ENCODE peak calls at places on chromosomes 11 and 22, in ten cellular contexts. N is fibroblast of villous mesenchyme, D is cardiac muscle cell, S is epithelial cell of esophagus, P is sigmoid colon, F is astrocyte of the spinal cord, G is dorsolateral prefrontal cortex, U is A549, L is SK-N-SH, M is ovary. E is an unnamed sample.

GRCh38 chr11:15176646-15177163 is 62.0 kb downstream of the INSC start:
- DNase-seq in N (no peak), D (no peak), S (no peak), P (no peak), F (no peak), G (no peak), U (no peak), L (no peak), M (no peak), E (no peak)

GRCh38 chr11:122077459-122077858 is 38.6 kb downstream of the BLID start:
- DNase-seq in N (no peak), D (no peak), S (no peak), P (no peak), F (no peak), G (peak), U (no peak), L (no peak), M (no peak), E (no peak)

GRCh38 chr22:32331918-32332725 is 25.5 kb upstream of the RFPL3 start:
- DNase-seq in N (no peak), D (no peak), S (no peak), P (no peak), F (no peak), G (no peak), U (no peak), L (no peak), M (no peak), E (no peak)

GRCh38 chr11:64239662-64240466 is 1.0 kb upstream of the FKBP2 start:
- DNase-seq in N (no peak), D (no peak), S (no peak), P (no peak), F (no peak), G (no peak), U (no peak), L (no peak), M (no peak), E (no peak)

GRCh38 chr22:46019351-46019750 is 42.4 kb upstream of the WNT7B start:
- DNase-seq in N (no peak), D (no peak), S (no peak), P (no peak), F (no peak), G (no peak), U (peak), L (no peak), M (peak), E (no peak)

GRCh38 chr22:22040472-22040871 is 57.9 kb upstream of the TOP3B start:
- DNase-seq in N (no peak), D (no peak), S (no peak), P (no peak), F (no peak), G (no peak), U (no peak), L (no peak), M (no peak), E (no peak)

GRCh38 chr11:96061730-96062524 is 138.0 kb upstream of the MTMR2 start:
- DNase-seq in N (peak), D (peak), S (peak), P (no peak), F (peak), G (no peak), U (no peak), L (no peak), M (no peak), E (no peak)

GRCh38 chr11:104700609-104701008 is 197.7 kb downstream of the CASP12 start:
- DNase-seq in N (peak), D (no peak), S (peak), P (no peak), F (peak), G (no peak), U (no peak), L (no peak), M (no peak), E (peak)

GRCh38 chr22:19377565-19378361 is 53.8 kb downstream of the HIRA start:
- DNase-seq in N (no peak), D (no peak), S (no peak), P (peak), F (no peak), G (no peak), U (no peak), L (no peak), M (no peak), E (no peak)

GRCh38 chr22:36540867-36541642 is 12.1 kb upstream of the EIF3D start:
- DNase-seq in N (no peak), D (no peak), S (no peak), P (no peak), F (peak), G (no peak), U (no peak), L (no peak), M (no peak), E (no peak)

GRCh38 chr22:22770280-22770871 is 117.2 kb upstream of the IGLL5 start:
- DNase-seq in N (peak), D (no peak), S (peak), P (no peak), F (peak), G (no peak), U (peak), L (peak), M (peak), E (no peak)

GRCh38 chr11:21511835-21512440 is 680.9 kb upstream of the ANO5 start:
- DNase-seq in N (peak), D (peak), S (peak), P (no peak), F (peak), G (peak), U (peak), L (peak), M (peak), E (no peak)

GRCh38 chr11:128884703-128885338 is 6.3 kb upstream of the KCNJ5 start:
- DNase-seq in N (peak), D (peak), S (peak), P (peak), F (peak), G (peak), U (peak), L (peak), M (peak), E (no peak)

GRCh38 chr22:38467904-38468760 is at the start of gene KDELR3:
- DNase-seq in N (peak), D (peak), S (peak), P (peak), F (peak), G (no peak), U (no peak), L (peak), M (peak), E (no peak)

GRCh38 chr11:117944554-117944953 is 15.4 kb upstream of the TMPRSS13 start:
- DNase-seq in N (no peak), D (no peak), S (no peak), P (no peak), F (no peak), G (no peak), U (no peak), L (no peak), M (no peak), E (no peak)

GRCh38 chr11:69642913-69643632 is 2.1 kb downstream of the CCND1 start:
- DNase-seq in N (peak), D (peak), S (peak), P (peak), F (peak), G (peak), U (peak), L (peak), M (peak), E (no peak)

GRCh38 chr11:46564459-46564858 is 29.4 kb downstream of the AMBRA1 start:
- DNase-seq in N (peak), D (no peak), S (peak), P (no peak), F (peak), G (no peak), U (no peak), L (no peak), M (no peak), E (no peak)
- H3K4me3 ChIP-seq in N (no peak), D (no peak), S (no peak), P (no peak), F (no peak), G (no peak), U (no peak), L (no peak), M (no peak), E (no peak)

DNA sequence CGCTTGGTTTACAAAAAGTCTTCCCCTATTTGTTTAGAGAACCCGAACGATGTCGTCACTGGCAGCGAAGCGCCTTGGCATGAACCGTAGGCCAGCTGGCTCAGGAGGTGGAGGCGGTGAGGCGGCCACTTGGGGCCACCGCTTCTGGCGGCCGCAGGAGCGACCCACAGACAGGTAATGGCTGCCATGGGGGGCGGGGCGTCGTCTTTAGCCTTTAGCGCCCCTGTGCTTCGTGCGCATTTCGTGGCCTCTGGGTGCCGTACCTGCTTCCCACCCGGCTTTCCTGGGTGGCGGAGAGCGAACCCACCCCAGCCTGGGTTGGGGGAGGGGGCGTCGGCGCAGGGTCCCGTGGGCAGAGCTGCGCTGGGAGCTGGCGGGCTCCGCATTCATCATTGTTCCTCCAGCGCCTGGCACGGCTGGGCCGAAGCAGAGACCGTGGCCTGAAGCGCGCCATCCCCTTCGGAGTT is 470 bp upstream of the OSBP2 start:
- DNase-seq in N (no peak), D (peak), S (peak), P (peak), F (peak), G (peak), U (peak), L (peak), M (peak), E (no peak)
- TF ChIP-seq CTCF in N (no peak), D (no peak), S (no peak), P (no peak), F (no peak), G (no peak), U (no peak), L (no peak), M (no peak), E (no peak)

GRCh38 chr11:74952752-74953151 is 3.7 kb downstream of the SPCS2 start:
- DNase-seq in N (no peak), D (peak), S (no peak), P (no peak), F (no peak), G (no peak), U (no peak), L (no peak), M (no peak), E (no peak)
- H3K4me3 ChIP-seq in N (no peak), D (no peak), S (no peak), P (no peak), F (no peak), G (no peak), U (no peak), L (no peak), M (no peak), E (no peak)

DNA sequence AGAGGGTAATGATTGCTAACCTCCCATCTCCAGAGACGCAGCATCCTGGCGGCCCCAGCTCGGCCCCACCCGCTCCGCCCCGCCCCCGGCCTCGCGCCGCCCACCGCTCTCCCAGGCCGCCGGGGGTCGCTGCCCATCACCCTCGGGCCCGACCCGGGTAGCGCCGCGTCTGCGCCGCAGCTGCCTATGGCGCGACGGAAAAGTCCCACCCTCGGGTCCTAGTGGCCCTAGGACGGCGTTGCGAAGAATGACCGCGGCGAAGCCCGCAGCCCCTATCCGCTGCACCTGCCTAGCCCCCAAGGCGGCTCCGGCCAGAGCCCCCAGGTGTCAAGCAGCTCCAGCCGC is 457 bp downstream of the CPSF7 start:
- DNase-seq in N (peak), D (peak), S (peak), P (peak), F (peak), G (no peak), U (peak), L (peak), M (peak), E (no peak)
- TF ChIP-seq CTCF in N (no peak), D (peak), S (no peak), P (no peak), F (no peak), G (no peak), U (no peak), L (peak), M (no peak), E (peak)

GRCh38 chr22:33844273-33844672 is 76.0 kb downstream of the LARGE1 start:
- DNase-seq in N (no peak), D (peak), S (no peak), P (no peak), F (no peak), G (no peak), U (no peak), L (no peak), M (no peak), E (no peak)

GRCh38 chr22:33842421-33843094 is 77.7 kb downstream of the LARGE1 start:
- DNase-seq in N (no peak), D (peak), S (no peak), P (no peak), F (no peak), G (no peak), U (no peak), L (no peak), M (no peak), E (no peak)

GRCh38 chr22:33838644-33839043 is 81.6 kb downstream of the LARGE1 start:
- DNase-seq in N (no peak), D (no peak), S (no peak), P (no peak), F (no peak), G (no peak), U (no peak), L (no peak), M (no peak), E (no peak)

GRCh38 chr22:33842006-33842354 is 78.3 kb downstream of the LARGE1 start:
- DNase-seq in N (no peak), D (no peak), S (no peak), P (no peak), F (no peak), G (no peak), U (no peak), L (no peak), M (no peak), E (no peak)

GRCh38 chr22:33841281-33842005 is 78.8 kb downstream of the LARGE1 start:
- DNase-seq in N (no peak), D (no peak), S (no peak), P (no peak), F (no peak), G (no peak), U (no peak), L (no peak), M (no peak), E (no peak)
- H3K4me3 ChIP-seq in N (no peak), D (no peak), S (no peak), P (no peak), F (no peak), G (no peak), U (no peak), L (no peak), M (no peak), E (no peak)

DNA sequence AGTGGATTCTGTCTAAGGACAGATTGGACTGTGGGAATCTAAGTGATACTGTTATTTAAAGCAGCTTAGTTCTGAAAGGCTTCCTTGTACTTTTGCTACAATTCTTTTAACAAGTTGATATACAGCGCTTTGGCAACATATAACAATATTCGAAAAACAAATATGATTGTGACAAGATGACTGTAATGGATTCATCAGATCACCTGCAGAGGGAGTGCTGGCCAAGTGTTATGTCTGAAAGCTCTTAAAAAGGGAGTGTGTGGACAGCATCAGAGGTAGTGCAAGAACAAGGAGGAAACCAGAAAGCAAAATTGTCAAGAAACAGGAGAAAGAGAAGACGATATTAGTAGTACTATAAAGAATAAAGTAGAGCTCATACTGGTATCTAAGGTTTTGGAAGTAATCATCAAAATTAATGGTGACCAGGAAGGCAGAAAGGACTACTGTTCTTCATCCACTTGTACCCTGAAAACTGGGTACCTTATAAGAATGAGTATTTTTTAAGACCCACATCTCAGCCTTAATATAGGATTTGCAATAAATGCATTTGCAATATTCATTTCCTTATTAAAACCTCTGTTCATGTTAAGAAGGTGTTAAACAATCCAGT is 1112.0 kb upstream of the CCDC90B start:
- DNase-seq in N (peak), D (peak), S (peak), P (no peak), F (peak), G (no peak), U (peak), L (peak), M (no peak), E (no peak)
- TF ChIP-seq CTCF in N (peak), D (peak), S (peak), P (no peak), F (peak), G (peak), U (peak), L (peak), M (no peak), E (peak)

GRCh38 chr11:18617688-18618340 is 16.3 kb downstream of the SPTY2D1 start:
- DNase-seq in N (peak), D (no peak), S (no peak), P (no peak), F (peak), G (no peak), U (no peak), L (no peak), M (no peak), E (no peak)
- H3K4me3 ChIP-seq in N (no peak), D (no peak), S (no peak), P (no peak), F (no peak), G (no peak), U (no peak), L (peak), M (no peak), E (no peak)

GRCh38 chr11:29989181-29989580 is 27.6 kb downstream of the KCNA4 start:
- DNase-seq in N (no peak), D (no peak), S (peak), P (no peak), F (no peak), G (no peak), U (no peak), L (no peak), M (no peak), E (no peak)
- TF ChIP-seq CTCF in N (no peak), D (no peak), S (no peak), P (no peak), F (no peak), G (no peak), U (no peak), L (no peak), M (no peak), E (no peak)

E was measured in AG04449.